ENCODE peak calls at places on chromosomes 16 and 17, in four cellular contexts. One of them, this sample, is unnamed.

GRCh38 chr16:19294156-19294649 is 8.7 kb downstream of the CLEC19A start:
- DNase-seq in K562: no peak
- DNase-seq in GM12878: peak
- DNase-seq in HepG2: no peak
- DNase-seq in this sample: no peak

GRCh38 chr16:89166696-89167424 is 4.7 kb upstream of the CDH15 start:
- DNase-seq in K562: peak
- DNase-seq in GM12878: no peak
- DNase-seq in HepG2: no peak
- DNase-seq in this sample: no peak

GRCh38 chr17:32142857-32143524 is 689 bp downstream of the RHOT1 start:
- DNase-seq in K562: peak
- DNase-seq in GM12878: no peak
- DNase-seq in HepG2: peak
- DNase-seq in this sample: peak

GRCh38 chr16:85451646-85452363 is 161.3 kb upstream of the GSE1 start:
- DNase-seq in K562: no peak
- DNase-seq in GM12878: no peak
- DNase-seq in HepG2: no peak
- DNase-seq in this sample: no peak

GRCh38 chr17:73340093-73340596 is 28.3 kb upstream of the CDC42EP4 start:
- DNase-seq in K562: no peak
- DNase-seq in GM12878: peak
- DNase-seq in HepG2: peak
- DNase-seq in this sample: no peak

GRCh38 chr17:53629188-53629587 is 193.5 kb upstream of the KIF2B start:
- DNase-seq in K562: no peak
- DNase-seq in GM12878: no peak
- DNase-seq in HepG2: no peak
- DNase-seq in this sample: no peak

GRCh38 chr17:8868529-8868951 is 1.1 kb upstream of the PIK3R6 start:
- DNase-seq in K562: no peak
- DNase-seq in GM12878: no peak
- DNase-seq in HepG2: no peak
- DNase-seq in this sample: no peak

GRCh38 chr17:62665599-62665998 is 38.1 kb downstream of the MRC2 start:
- DNase-seq in K562: no peak
- DNase-seq in GM12878: no peak
- DNase-seq in HepG2: no peak
- DNase-seq in this sample: no peak

GRCh38 chr17:29116652-29117439 is 63.4 kb downstream of the MYO18A start:
- DNase-seq in K562: peak
- DNase-seq in GM12878: peak
- DNase-seq in HepG2: peak
- DNase-seq in this sample: peak

GRCh38 chr16:23494188-23494587 is 16.1 kb downstream of the GGA2 start:
- DNase-seq in K562: no peak
- DNase-seq in GM12878: no peak
- DNase-seq in HepG2: no peak
- DNase-seq in this sample: no peak

GRCh38 chr17:44604149-44605115 is 47.1 kb downstream of the FZD2 start:
- DNase-seq in K562: no peak
- DNase-seq in GM12878: no peak
- DNase-seq in HepG2: no peak
- DNase-seq in this sample: no peak

GRCh38 chr17:7313890-7314718 is 1.1 kb downstream of the GPS2 start:
- DNase-seq in K562: no peak
- DNase-seq in GM12878: no peak
- DNase-seq in HepG2: no peak
- DNase-seq in this sample: no peak

GRCh38 chr17:57852041-57852954 is 2.5 kb upstream of the MRPS23 start:
- DNase-seq in K562: no peak
- DNase-seq in GM12878: no peak
- DNase-seq in HepG2: no peak
- DNase-seq in this sample: no peak

GRCh38 chr17:57849874-57850754 is at the start of gene MRPS23:
- DNase-seq in K562: peak
- DNase-seq in GM12878: peak
- DNase-seq in HepG2: peak
- DNase-seq in this sample: peak

GRCh38 chr17:57853695-57854094 is 3.9 kb upstream of the MRPS23 start:
- DNase-seq in K562: no peak
- DNase-seq in GM12878: no peak
- DNase-seq in HepG2: no peak
- DNase-seq in this sample: no peak

GRCh38 chr17:57852955-57853328 is 3.1 kb upstream of the MRPS23 start:
- DNase-seq in K562: peak
- DNase-seq in GM12878: no peak
- DNase-seq in HepG2: no peak
- DNase-seq in this sample: no peak

DNA sequence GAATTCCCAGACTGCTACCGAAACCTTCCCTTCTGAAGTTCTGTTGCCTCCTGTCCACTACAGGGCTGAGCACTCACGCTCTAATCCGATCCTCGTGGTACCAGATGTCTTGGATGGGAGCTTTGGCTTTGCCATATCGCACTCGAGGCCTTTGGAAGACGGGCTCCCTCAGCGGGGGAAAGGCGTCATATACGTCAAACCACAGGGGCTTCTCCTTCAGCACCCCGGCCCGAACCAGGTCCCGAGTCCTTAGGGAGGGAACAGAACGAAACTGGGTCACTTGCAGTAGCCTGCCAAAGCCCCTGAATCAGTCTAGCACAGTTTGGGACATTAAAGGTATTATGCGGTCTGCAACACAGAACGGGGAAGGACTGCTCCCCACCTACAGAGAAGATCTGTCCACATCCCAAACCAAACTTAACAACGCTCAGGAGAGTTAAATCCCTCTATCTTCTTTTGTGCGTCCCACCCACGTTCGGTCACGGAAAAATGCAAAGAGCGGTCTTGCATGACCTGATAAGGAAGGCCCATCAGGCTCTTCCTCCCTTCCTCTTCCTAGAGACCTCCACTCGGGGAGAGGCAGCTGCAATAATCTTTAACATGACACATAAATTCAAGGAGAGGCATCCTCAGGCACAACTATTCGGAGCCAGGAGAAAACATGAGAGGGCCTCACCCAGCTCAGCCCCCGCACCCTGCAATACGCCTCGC is 526 bp downstream of the MRPS23 start:
- DNase-seq in K562: no peak
- DNase-seq in GM12878: no peak
- DNase-seq in HepG2: no peak
- DNase-seq in this sample: no peak
- TF ChIP-seq TARDBP in K562: no peak
- TF ChIP-seq TARDBP in GM12878: no peak
- TF ChIP-seq TARDBP in HepG2: no peak
- TF ChIP-seq TARDBP in this sample: no peak

GRCh38 chr17:10051112-10051511 is 146.0 kb upstream of the RCVRN start:
- DNase-seq in K562: no peak
- DNase-seq in GM12878: no peak
- DNase-seq in HepG2: no peak
- DNase-seq in this sample: no peak
- TF ChIP-seq FOXM1 in K562: no peak
- TF ChIP-seq FOXM1 in GM12878: no peak
- TF ChIP-seq FOXM1 in HepG2: no peak
- TF ChIP-seq FOXM1 in this sample: no peak

GRCh38 chr17:81540676-81541027 is 11.5 kb downstream of the FAAP100 start:
- DNase-seq in K562: no peak
- DNase-seq in GM12878: no peak
- DNase-seq in HepG2: no peak
- DNase-seq in this sample: no peak
- TF ChIP-seq TARDBP in K562: no peak
- TF ChIP-seq TARDBP in GM12878: no peak
- TF ChIP-seq TARDBP in HepG2: no peak
- TF ChIP-seq TARDBP in this sample: no peak

GRCh38 chr17:76515291-76515949 is 14.2 kb upstream of the RHBDF2 start:
- DNase-seq in K562: no peak
- DNase-seq in GM12878: peak
- DNase-seq in HepG2: no peak
- DNase-seq in this sample: no peak
- TF ChIP-seq FOXM1 in K562: no peak
- TF ChIP-seq FOXM1 in GM12878: peak
- TF ChIP-seq FOXM1 in HepG2: no peak
- TF ChIP-seq FOXM1 in this sample: no peak

GRCh38 chr17:80115159-80115558 is 13.8 kb downstream of the GAA start:
- DNase-seq in K562: no peak
- DNase-seq in GM12878: no peak
- DNase-seq in HepG2: no peak
- DNase-seq in this sample: no peak

GRCh38 chr17:80114758-80115157 is 13.4 kb downstream of the GAA start:
- DNase-seq in K562: no peak
- DNase-seq in GM12878: no peak
- DNase-seq in HepG2: no peak
- DNase-seq in this sample: no peak

GRCh38 chr17:80116923-80117380 is 15.6 kb downstream of the GAA start:
- DNase-seq in K562: no peak
- DNase-seq in GM12878: no peak
- DNase-seq in HepG2: no peak
- DNase-seq in this sample: no peak

GRCh38 chr17:80117491-80118401 is 16.4 kb downstream of the GAA start:
- DNase-seq in K562: no peak
- DNase-seq in GM12878: no peak
- DNase-seq in HepG2: no peak
- DNase-seq in this sample: no peak

DNA sequence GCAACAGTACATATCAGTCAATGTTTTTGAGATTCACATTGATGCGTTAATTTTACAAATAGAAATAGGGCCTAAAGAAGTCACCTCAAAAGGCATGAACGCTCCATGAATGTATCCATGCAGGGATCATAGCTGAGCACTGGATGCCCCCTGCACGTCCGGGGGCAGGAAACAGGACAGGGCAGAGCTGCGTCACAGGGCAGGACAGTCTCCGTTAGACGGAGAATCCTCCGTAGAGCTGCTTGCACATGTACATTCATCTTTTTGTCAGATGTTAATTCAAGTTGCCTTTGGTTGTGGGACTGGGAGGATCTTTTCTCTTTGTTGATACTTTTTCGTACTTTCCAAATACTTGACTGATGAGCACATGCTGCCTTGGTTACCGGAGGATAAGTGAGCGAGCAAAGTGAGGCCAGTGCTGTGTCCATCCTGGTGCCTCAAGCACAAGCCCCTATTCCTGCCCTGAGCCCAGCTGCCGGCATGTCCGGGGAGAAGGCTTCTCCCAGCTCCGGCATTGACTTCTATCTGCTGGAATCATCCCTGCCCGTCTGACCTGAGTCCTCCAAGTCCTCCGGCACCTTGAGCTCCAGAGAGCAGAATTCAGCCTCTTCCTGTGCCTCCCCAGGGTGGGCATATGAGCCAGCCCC is 15.0 kb downstream of the GAA start:
- DNase-seq in K562: no peak
- DNase-seq in GM12878: no peak
- DNase-seq in HepG2: no peak
- DNase-seq in this sample: no peak
- TF ChIP-seq TARDBP in K562: no peak
- TF ChIP-seq TARDBP in GM12878: no peak
- TF ChIP-seq TARDBP in HepG2: no peak
- TF ChIP-seq TARDBP in this sample: no peak

This sample was measured in HEK293T.